ENCODE peak calls at places on chromosomes 4 and X, in eight cellular contexts. U, O, H, X, A, L, B and N are unnamed samples.

GRCh38 chr4:95572304-95572991 is 23.7 kb upstream of the UNC5C start:
- DNase-seq in B (peak), H (no peak), U (no peak), A (no peak), X (peak), L (peak), O (peak), N (no peak)

GRCh38 chr4:101040776-101041175 is 306.6 kb downstream of the PPP3CA start:
- DNase-seq in H (no peak), X (no peak), U (no peak), B (no peak), L (no peak), O (no peak), A (no peak), N (no peak)

GRCh38 chr4:29770627-29771026 is 949.5 kb upstream of the PCDH7 start:
- DNase-seq in H (no peak), O (no peak), X (no peak), U (peak), L (no peak), B (no peak), A (no peak), N (no peak)

GRCh38 chr4:7254736-7255487 is 62.6 kb downstream of the SORCS2 start:
- DNase-seq in X (no peak), H (no peak), L (no peak), O (peak), U (no peak), B (peak), A (no peak), N (no peak)

GRCh38 chr4:39353478-39354177 is 12.5 kb downstream of the RFC1 start:
- DNase-seq in L (no peak), O (no peak), U (peak), H (peak), X (no peak), B (peak), A (no peak), N (no peak)

GRCh38 chr4:152063301-152064235 is 302.8 kb upstream of the GATB start:
- DNase-seq in H (peak), U (no peak), O (no peak), A (no peak), L (no peak), X (peak), B (no peak), N (no peak)

GRCh38 chrX:11109968-11110367 is 1.2 kb upstream of the HCCS start:
- DNase-seq in O (no peak), A (no peak), L (no peak), B (no peak), U (no peak), H (no peak), X (no peak), N (no peak)

GRCh38 chr4:10730019-10730418 is 45.5 kb upstream of the CLNK start:
- DNase-seq in H (no peak), U (no peak), B (no peak), L (no peak), O (no peak), A (no peak), X (no peak), N (no peak)

GRCh38 chr4:166527500-166527899 is 654.5 kb downstream of the TLL1 start:
- DNase-seq in A (no peak), H (no peak), U (peak), L (no peak), B (peak), X (no peak), O (no peak), N (no peak)

GRCh38 chrX:69313622-69314290 is 148.5 kb upstream of the PJA1 start:
- DNase-seq in L (no peak), O (no peak), A (no peak), U (no peak), H (no peak), X (peak), B (no peak), N (no peak)

GRCh38 chr4:170805352-170805751 is 715.6 kb upstream of the AADAT start:
- DNase-seq in O (no peak), H (no peak), B (no peak), L (no peak), U (peak), X (no peak), A (no peak), N (no peak)

GRCh38 chr4:141759796-141760425 is 123.5 kb downstream of the IL15 start:
- DNase-seq in L (no peak), X (no peak), B (peak), U (peak), O (no peak), A (no peak), H (no peak), N (no peak)

GRCh38 chr4:2757426-2757825 is 1.3 kb upstream of the TNIP2 start:
- DNase-seq in U (no peak), O (no peak), L (no peak), B (no peak), A (no peak), H (no peak), X (no peak), N (no peak)

GRCh38 chrX:148135738-148136137 is 154.6 kb downstream of the FMR1NB start:
- DNase-seq in O (no peak), L (no peak), B (peak), U (no peak), H (no peak), A (no peak), X (no peak), N (no peak)

GRCh38 chr4:14092741-14093140 is 465.2 kb upstream of the BOD1L1 start:
- DNase-seq in L (no peak), O (no peak), B (no peak), H (no peak), U (no peak), X (no peak), A (no peak), N (no peak)

GRCh38 chr4:119020158-119020557 is 115.5 kb upstream of the MYOZ2 start:
- DNase-seq in O (no peak), L (no peak), B (no peak), H (no peak), U (no peak), A (no peak), X (no peak), N (no peak)

GRCh38 chr4:69743476-69744156 is 16.8 kb downstream of the SULT1B1 start:
- DNase-seq in X (no peak), O (no peak), H (no peak), L (no peak), U (no peak), A (no peak), B (no peak), N (no peak)

GRCh38 chr4:106266201-106266600 is 49.8 kb downstream of the TBCK start:
- DNase-seq in A (no peak), X (no peak), U (peak), B (peak), H (peak), L (no peak), O (no peak), N (peak)

GRCh38 chr4:127055349-127055748 is 577.4 kb upstream of the INTU start:
- DNase-seq in H (peak), X (no peak), B (peak), U (no peak), A (no peak), L (no peak), O (no peak), N (no peak)

GRCh38 chr4:187172340-187172761 is 448.7 kb upstream of the FAT1 start:
- DNase-seq in H (peak), X (no peak), U (peak), L (no peak), O (no peak), A (no peak), B (no peak), N (no peak)

GRCh38 chr4:2866891-2867290 is 23.2 kb downstream of the ADD1 start:
- DNase-seq in L (no peak), B (no peak), X (no peak), A (no peak), O (no peak), U (peak), H (no peak), N (no peak)

GRCh38 chr4:54913751-54914526 is 211.5 kb downstream of the KDR start:
- DNase-seq in A (no peak), B (peak), U (no peak), L (peak), X (no peak), H (no peak), O (no peak), N (no peak)

GRCh38 chrX:120310861-120311631 is at the start of gene TMEM255A:
- DNase-seq in X (no peak), B (peak), H (no peak), O (no peak), L (no peak), U (peak), A (no peak), N (no peak)

GRCh38 chr4:36003051-36003450 is 241.3 kb downstream of the ARAP2 start:
- DNase-seq in B (no peak), H (no peak), U (no peak), L (no peak), X (no peak), O (no peak), A (no peak), N (no peak)

GRCh38 chrX:108731144-108731543 is 5.2 kb downstream of the IRS4 start:
- DNase-seq in O (no peak), U (no peak), H (no peak), B (no peak), A (no peak), X (no peak), L (no peak), N (no peak)

GRCh38 chrX:120302434-120302833 is 8.8 kb downstream of the TMEM255A start:
- DNase-seq in H (no peak), A (no peak), B (no peak), L (no peak), U (no peak), X (no peak), O (no peak), N (no peak)

GRCh38 chr4:159185593-159186023 is 82.7 kb downstream of the RAPGEF2 start:
- DNase-seq in A (no peak), H (no peak), B (no peak), U (no peak), X (no peak), O (no peak), L (no peak), N (no peak)